ENCODE peak calls at places on chromosomes 12 and 14, in seven cellular contexts. W is B cell, F is IMR-90, S is fibroblast of mammary gland, U is endothelial cell, H is hepatocyte, P is PC-3. X is an unnamed sample.

GRCh38 chr12:54588892-54589291 is 433 bp upstream of the PPP1R1A start:
- DNase-seq in W (no peak), P (no peak), F (no peak), U (no peak), S (no peak), H (no peak), X (no peak)

GRCh38 chr14:53663709-53664108 is 292.9 kb downstream of the BMP4 start:
- DNase-seq in U (peak; percentile 29), W (no peak), F (peak; percentile 9), S (peak; percentile 9), P (peak; percentile 53), H (peak; percentile 54), X (no peak)

GRCh38 chr12:132560831-132561783 is 49.3 kb downstream of the LRCOL1 start:
- DNase-seq in S (peak; percentile 40), U (peak; percentile 84), H (peak; percentile 78), W (peak; percentile 95), F (peak; percentile 51), P (peak; percentile 80), X (peak; percentile 81)

GRCh38 chr12:117009759-117010158 is 89.5 kb downstream of the TESC start:
- DNase-seq in U (no peak), S (no peak), W (no peak), F (no peak), H (no peak), P (no peak), X (no peak)

GRCh38 chr14:102442241-102443211 is 67.0 kb downstream of the ANKRD9 start:
- DNase-seq in U (no peak), P (peak; percentile 95), S (peak; percentile 45), W (no peak), H (peak; percentile 71), F (peak; percentile 22), X (peak; percentile 90)

GRCh38 chr14:22887260-22887989 is 4.4 kb downstream of the REM2 start:
- DNase-seq in H (peak; percentile 87), U (peak; percentile 56), S (peak; percentile 65), W (no peak), P (peak; percentile 95), F (peak; percentile 75), X (peak; percentile 77)

GRCh38 chr12:57479376-57480115 is at the start of gene ARHGAP9:
- DNase-seq in P (no peak), S (no peak), U (no peak), W (peak; percentile 65), F (peak; percentile 44), H (no peak), X (no peak)

GRCh38 chr12:72957454-72957853 is 685.3 kb downstream of the TRHDE start:
- DNase-seq in S (no peak), U (no peak), F (no peak), P (peak; percentile 25), W (no peak), H (no peak), X (no peak)

GRCh38 chr12:11968516-11968915 is 102.2 kb upstream of the BCL2L14 start:
- DNase-seq in P (no peak), W (no peak), F (no peak), S (no peak), U (no peak), H (no peak), X (no peak)

GRCh38 chr12:14394317-14395058 is 29.0 kb downstream of the ATF7IP start:
- DNase-seq in F (peak; percentile 84), U (peak; percentile 14), S (peak; percentile 75), W (peak; percentile 16), P (peak; percentile 53), H (peak; percentile 75), X (peak; percentile 40)

GRCh38 chr14:75906680-75907280 is 75.0 kb downstream of the TGFB3 start:
- DNase-seq in S (peak; percentile 75), F (peak; percentile 70), W (peak; percentile 45), H (peak; percentile 83), P (peak; percentile 72), U (peak; percentile 72), X (peak; percentile 78)
- TF ChIP-seq CTCF in S (peak; percentile 89), F (peak; percentile 80), W (peak; percentile 97), H (peak; percentile 89), P (peak; percentile 96), U (peak; percentile 97), X (peak; percentile 93)

DNA sequence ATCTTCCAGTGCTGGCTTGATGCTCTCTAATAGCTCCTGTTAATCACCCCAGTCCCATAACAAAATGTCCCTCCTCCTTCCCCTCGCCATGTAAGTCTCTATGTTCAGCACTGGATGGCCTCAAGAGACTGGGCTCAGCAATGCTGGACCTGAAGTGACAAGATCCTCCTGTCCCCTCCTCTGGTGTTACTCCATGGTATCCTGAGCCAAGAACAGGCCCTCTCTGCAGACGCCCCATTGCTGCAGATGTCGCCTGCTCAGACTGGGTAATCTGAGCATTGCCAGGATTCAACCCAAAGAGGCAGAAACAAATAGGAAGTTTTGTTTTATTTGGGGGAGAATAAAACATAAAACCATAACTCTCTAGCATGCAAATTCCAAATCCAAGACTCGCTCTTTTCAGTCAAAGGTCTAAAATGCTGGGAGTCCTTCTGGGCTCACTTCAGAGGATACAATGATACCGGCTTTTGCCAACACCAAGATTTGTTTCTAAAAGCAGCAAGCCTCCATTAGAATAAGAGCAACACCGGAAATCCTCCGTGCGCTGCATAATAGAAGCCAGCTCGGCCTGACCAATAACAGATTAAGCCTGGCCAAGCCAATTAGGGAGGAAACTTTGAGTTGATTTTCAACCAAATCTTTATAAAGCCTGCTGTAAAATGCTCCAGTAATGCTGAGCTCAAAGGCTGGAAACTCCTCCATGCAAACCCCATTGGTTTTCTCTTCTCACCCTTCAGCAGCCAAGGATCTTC is 149.9 kb downstream of the NTF3 start:
- DNase-seq in P (no peak), S (no peak), F (no peak), H (no peak), U (no peak), W (no peak), X (no peak)
- TF ChIP-seq CTCF in P (no peak), S (no peak), F (no peak), H (no peak), U (no peak), W (no peak), X (no peak)

DNA sequence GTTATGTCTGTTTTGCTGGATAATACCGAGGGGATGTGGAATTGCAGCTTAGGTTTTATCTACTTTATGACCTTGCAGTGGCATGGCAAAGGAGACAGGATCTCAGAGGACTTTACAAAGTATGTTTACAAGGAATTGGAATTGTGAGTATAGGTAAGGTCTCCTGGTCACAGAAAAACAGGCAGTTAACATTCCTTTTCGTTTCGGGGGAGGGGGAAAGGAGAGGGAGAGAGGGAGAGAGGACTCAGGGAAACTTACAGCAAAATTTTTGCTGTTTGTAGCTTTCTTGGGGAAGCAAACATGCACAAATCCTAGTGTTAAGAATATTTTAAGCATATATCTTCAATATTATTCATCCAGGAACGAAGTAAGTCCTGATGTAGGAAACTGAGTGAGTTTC is 590.5 kb upstream of the LRFN5 start:
- DNase-seq in H (no peak), U (no peak), P (no peak), F (no peak), W (no peak), S (no peak), X (no peak)
- TF ChIP-seq CTCF in H (no peak), U (no peak), P (no peak), F (no peak), W (no peak), S (no peak), X (no peak)

GRCh38 chr14:105945891-105946290 is 419.5 kb downstream of the TMEM121 start:
- DNase-seq in S (no peak), F (no peak), U (no peak), H (no peak), W (no peak), P (peak; percentile 11), X (no peak)

GRCh38 chr14:105947599-105947998 is 421.2 kb downstream of the TMEM121 start:
- DNase-seq in P (no peak), S (no peak), F (no peak), H (no peak), U (no peak), W (no peak), X (no peak)

GRCh38 chr14:105943973-105944602 is 417.7 kb downstream of the TMEM121 start:
- DNase-seq in U (no peak), P (no peak), W (no peak), F (no peak), S (no peak), H (no peak), X (no peak)

GRCh38 chr14:105941226-105942166 is 415.1 kb downstream of the TMEM121 start:
- DNase-seq in F (no peak), P (no peak), U (no peak), H (no peak), S (no peak), W (no peak), X (peak; percentile 15)

DNA sequence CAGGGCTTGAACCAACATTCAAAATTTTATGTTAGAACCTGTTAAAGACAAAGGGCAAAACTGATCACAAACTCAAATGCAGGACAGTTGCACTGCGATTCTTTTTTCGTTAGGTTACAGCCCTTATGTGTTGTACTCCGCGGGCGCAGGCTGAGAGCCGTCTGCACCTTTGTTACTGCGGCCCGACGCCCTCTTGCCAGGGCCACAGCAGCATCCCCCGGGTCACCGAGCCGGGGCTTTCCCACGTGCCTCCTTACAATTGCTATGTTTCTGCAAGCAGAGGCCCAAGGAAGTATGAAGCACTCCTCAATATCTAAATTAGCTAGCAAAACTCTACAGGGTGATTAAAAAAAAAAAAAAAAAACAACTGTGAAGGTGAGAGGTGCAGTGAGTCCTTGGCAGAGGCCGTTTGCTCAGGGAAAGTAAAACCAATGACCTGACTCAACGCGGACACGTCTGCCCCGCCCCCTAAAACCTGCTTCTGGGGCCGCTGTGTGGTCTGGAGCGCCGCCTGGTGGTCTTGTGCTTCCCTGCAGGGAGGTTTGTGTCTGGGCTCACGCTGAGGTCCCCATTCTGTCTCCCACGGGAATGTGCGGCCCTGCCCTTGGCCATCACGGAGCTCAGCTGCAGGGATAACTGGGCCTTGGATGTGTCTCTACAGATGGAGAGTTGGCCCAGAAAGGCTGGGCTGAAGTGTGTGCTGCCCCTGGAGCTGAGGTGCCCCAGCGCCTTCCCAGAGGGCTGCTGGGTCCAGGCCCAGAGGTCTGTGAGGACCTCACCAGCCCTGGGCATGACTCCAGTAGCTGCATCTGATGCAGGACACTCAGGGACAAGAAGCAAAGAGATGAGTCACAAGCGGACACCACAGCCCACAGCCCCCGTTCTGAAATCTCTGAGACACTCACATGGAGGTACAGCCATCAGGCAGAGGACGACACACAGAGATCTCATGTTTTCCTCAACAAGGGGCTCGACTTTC is 418.5 kb downstream of the TMEM121 start:
- DNase-seq in W (peak; percentile 37), U (no peak), H (no peak), F (no peak), P (peak; percentile 73), S (peak; percentile 5), X (peak; percentile 68)
- TF ChIP-seq CTCF in W (peak; percentile 64), U (no peak), H (no peak), F (no peak), P (peak; percentile 77), S (peak; percentile 31), X (peak; percentile 80)

GRCh38 chr12:50084775-50085614 is at the start of gene SMARCD1:
- DNase-seq in F (peak; percentile 91), H (peak; percentile 97), P (peak; percentile 92), U (peak; percentile 84), S (peak; percentile 85), W (peak; percentile 92), X (peak; percentile 92)
- TF ChIP-seq CTCF in F (peak; percentile 72), H (peak; percentile 79), P (peak; percentile 86), U (no peak), S (peak; percentile 47), W (no peak), X (peak; percentile 25)

DNA sequence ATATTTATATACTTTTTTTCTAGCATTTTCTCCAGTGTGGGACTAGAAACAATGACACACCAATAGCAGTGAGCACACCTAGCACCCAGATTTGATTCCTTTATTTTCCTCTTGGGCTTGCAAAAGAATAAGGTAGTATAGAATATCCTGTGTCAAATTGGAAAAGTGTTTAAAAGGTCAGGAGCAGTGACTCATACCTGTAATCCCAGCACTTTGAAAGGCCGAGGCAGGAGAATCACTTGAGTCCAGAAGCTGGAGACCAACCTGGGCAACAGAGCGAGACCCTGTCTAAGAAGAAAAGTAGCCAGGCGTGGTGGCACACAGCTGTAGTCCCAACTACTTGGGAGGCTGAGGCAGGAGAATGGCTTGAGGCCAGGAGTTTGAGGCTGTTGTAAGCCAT is 53.8 kb upstream of the SGPP1 start:
- DNase-seq in U (no peak), H (no peak), P (peak; percentile 61), W (no peak), S (no peak), F (no peak), X (no peak)
- TF ChIP-seq CTCF in U (no peak), H (no peak), P (no peak), W (no peak), S (no peak), F (no peak), X (no peak)